ENCODE peak calls at places on chromosomes 12 and 14, in seven cellular contexts. E, Y, A, D, Q, T and K are unnamed samples.

GRCh38 chr12:5201554-5202243 is 158.0 kb downstream of the KCNA5 start:
- DNase-seq in E (no peak), Y (peak; percentile 78), A (no peak), D (peak; percentile 60), Q (peak; percentile 96), T (no peak), K (no peak)

GRCh38 chr12:119036878-119037493 is 55.6 kb downstream of the SRRM4 start:
- DNase-seq in E (peak; percentile 16), Y (peak; percentile 60), A (no peak), D (peak; percentile 41), Q (no peak), T (no peak), K (no peak)

GRCh38 chr12:52754135-52754534 is 23.0 kb downstream of the KRT76 start:
- DNase-seq in E (no peak), Y (no peak), A (no peak), D (no peak), Q (peak; percentile 7), T (no peak), K (no peak)

GRCh38 chr12:116959845-116960514 is 49.2 kb downstream of the FBXW8 start:
- DNase-seq in E (no peak), Y (peak; percentile 61), A (no peak), D (no peak), Q (no peak), T (no peak), K (no peak)

GRCh38 chr12:80498059-80498728 is 54.2 kb downstream of the PTPRQ start:
- DNase-seq in E (no peak), Y (no peak), A (no peak), D (no peak), Q (no peak), T (no peak), K (no peak)

GRCh38 chr12:82527165-82527780 is 159.4 kb upstream of the TMTC2 start:
- DNase-seq in E (peak; percentile 60), Y (peak; percentile 55), A (peak; percentile 50), D (peak; percentile 78), Q (peak; percentile 53), T (no peak), K (no peak)

GRCh38 chr12:98653866-98654493 is 8.9 kb downstream of the APAF1 start:
- DNase-seq in E (peak; percentile 68), Y (peak; percentile 20), A (no peak), D (peak; percentile 47), Q (peak; percentile 25), T (no peak), K (no peak)

GRCh38 chr14:68576496-68577244 is 216.2 kb downstream of the ZFP36L1 start:
- DNase-seq in E (peak; percentile 92), Y (no peak), A (no peak), D (no peak), Q (no peak), T (no peak), K (no peak)

GRCh38 chr12:32155041-32155440 is 48.4 kb downstream of the BICD1 start:
- DNase-seq in E (no peak), Y (no peak), A (no peak), D (no peak), Q (no peak), T (no peak), K (no peak)